ENCODE peak calls at places on chromosomes 2 and 18, in seven cellular contexts. V, B, S, R, P, L and E are unnamed samples.
A peak's percentile ranks its signal among the peaks of the same experiment; 100 is the strongest.

GRCh38 chr2:142199073-142199472 is 68.3 kb upstream of the LRP1B start:
- DNase-seq in V (no peak), B (no peak), S (no peak), R (no peak), P (no peak), L (no peak), E (no peak)

GRCh38 chr2:10525573-10526265 is 77.6 kb upstream of the ODC1 start:
- DNase-seq in V (peak; percentile 70), B (no peak), S (no peak), R (no peak), P (no peak), L (peak; percentile 15), E (no peak)

GRCh38 chr2:5974477-5974876 is 282.3 kb downstream of the SOX11 start:
- DNase-seq in V (no peak), B (no peak), S (no peak), R (no peak), P (no peak), L (no peak), E (no peak)

GRCh38 chr2:239499989-239500914 is 99.4 kb upstream of the HDAC4 start:
- DNase-seq in V (no peak), B (no peak), S (no peak), R (no peak), P (no peak), L (peak; percentile 49), E (no peak)

GRCh38 chr2:80322337-80322920 is 17.9 kb upstream of the LRRTM1 start:
- DNase-seq in V (no peak), B (no peak), S (no peak), R (no peak), P (no peak), L (no peak), E (no peak)

GRCh38 chr2:53021285-53021684 is 746.3 kb upstream of the CHAC2 start:
- DNase-seq in V (no peak), B (peak; percentile 11), S (no peak), R (no peak), P (no peak), L (no peak), E (no peak)

GRCh38 chr2:111662771-111663470 is 221.1 kb downstream of the ANAPC1 start:
- DNase-seq in V (no peak), B (no peak), S (no peak), R (no peak), P (no peak), L (no peak), E (peak; percentile 29)

GRCh38 chr18:32280911-32281310 is 91.1 kb downstream of the MEP1B start:
- DNase-seq in V (no peak), B (no peak), S (no peak), R (no peak), P (no peak), L (no peak), E (no peak)

GRCh38 chr2:178592655-178593054 is 112.4 kb downstream of the PLEKHA3 start:
- DNase-seq in V (no peak), B (no peak), S (no peak), R (no peak), P (no peak), L (no peak), E (no peak)

GRCh38 chr2:98461650-98462049 is 17.0 kb downstream of the INPP4A start:
- DNase-seq in V (peak; percentile 72), B (no peak), S (no peak), R (no peak), P (peak; percentile 57), L (no peak), E (no peak)

GRCh38 chr2:118903489-118904215 is 38.3 kb upstream of the MARCO start:
- DNase-seq in V (no peak), B (no peak), S (no peak), R (no peak), P (no peak), L (no peak), E (no peak)

GRCh38 chr18:79718878-79719477 is 39.4 kb downstream of the CTDP1 start:
- DNase-seq in V (no peak), B (no peak), S (no peak), R (no peak), P (no peak), L (no peak), E (no peak)

GRCh38 chr2:148643421-148643820 is 1.1 kb upstream of the EPC2 start:
- DNase-seq in V (no peak), B (no peak), S (no peak), R (no peak), P (no peak), L (no peak), E (no peak)
- H3K4me3 ChIP-seq in V (peak overlapping the region; percentile 98), B (no peak overlapping the region), S (peak overlapping the region; percentile 96), R (peak overlapping the region; percentile 83), P (peak overlapping the region; percentile 85), L (peak overlapping the region; percentile 77), E (peak overlapping the region; percentile 69)

GRCh38 chr18:34647251-34647650 is 62.8 kb upstream of the DTNA start:
- DNase-seq in V (no peak), B (no peak), S (no peak), R (no peak), P (no peak), L (no peak), E (no peak)
- TF ChIP-seq CTCF in V (no peak), B (no peak), S (no peak), R (no peak), P (no peak), L (no peak), E (no peak)

GRCh38 chr2:128624425-128624795 is 305.7 kb upstream of the HS6ST1 start:
- DNase-seq in V (peak; percentile 54), B (no peak), S (no peak), R (no peak), P (no peak), L (no peak), E (no peak)
- H3K4me3 ChIP-seq in V (no peak overlapping the region), B (no peak overlapping the region), S (no peak overlapping the region), R (no peak overlapping the region), P (no peak overlapping the region), L (no peak overlapping the region), E (no peak overlapping the region)

GRCh38 chr2:236167297-236168109 is 683 bp downstream of the GBX2 start:
- DNase-seq in V (peak; percentile 71), B (no peak), S (no peak), R (no peak), P (no peak), L (no peak), E (no peak)
- TF ChIP-seq CTCF in V (no peak), B (peak; percentile 12), S (no peak), R (peak; percentile 64), P (peak; percentile 53), L (no peak), E (no peak)

GRCh38 chr2:39664898-39665591 is 672 bp upstream of the TMEM178A start:
- DNase-seq in V (no peak), B (no peak), S (no peak), R (no peak), P (no peak), L (no peak), E (no peak)
- H3K4me3 ChIP-seq in V (no peak overlapping the region), B (no peak overlapping the region), S (peak overlapping the region; percentile 67), R (peak overlapping the region; percentile 62), P (peak overlapping the region; percentile 81), L (peak overlapping the region; percentile 45), E (no peak overlapping the region)

GRCh38 chr18:3440340-3440739 is 9.6 kb upstream of the TGIF1 start:
- DNase-seq in V (no peak), B (no peak), S (no peak), R (no peak), P (no peak), L (no peak), E (no peak)

GRCh38 chr18:3447035-3447894 is 2.7 kb upstream of the TGIF1 start:
- DNase-seq in V (peak; percentile 83), B (no peak), S (peak; percentile 66), R (peak; percentile 65), P (peak; percentile 27), L (peak; percentile 54), E (no peak)

GRCh38 chr18:3444954-3445353 is 5.0 kb upstream of the TGIF1 start:
- DNase-seq in V (no peak), B (no peak), S (no peak), R (no peak), P (no peak), L (no peak), E (no peak)

GRCh38 chr18:3442894-3443293 is 7.1 kb upstream of the TGIF1 start:
- DNase-seq in V (no peak), B (no peak), S (no peak), R (no peak), P (no peak), L (no peak), E (no peak)

DNA sequence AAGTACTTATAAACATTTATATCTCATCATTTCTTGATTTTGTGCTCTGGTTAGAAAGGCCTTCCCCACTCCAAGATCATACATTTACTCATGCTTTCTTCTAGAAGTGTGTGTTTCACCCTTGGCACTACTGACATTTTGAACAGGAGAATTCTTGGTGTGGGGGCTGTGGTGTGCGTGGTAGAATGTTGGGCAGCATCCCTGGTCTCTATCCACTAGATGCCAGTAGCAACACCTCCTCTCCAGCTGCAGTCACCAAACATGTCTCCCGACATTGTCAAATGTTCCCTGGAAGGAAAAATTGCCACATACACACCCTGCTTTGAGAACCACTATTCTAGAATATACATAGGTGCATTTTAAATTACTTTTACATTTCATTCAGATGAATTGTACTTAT is 8.7 kb upstream of the TGIF1 start:
- DNase-seq in V (no peak), B (no peak), S (peak; percentile 65), R (no peak), P (no peak), L (peak; percentile 31), E (no peak)
- TF ChIP-seq CTCF in V (peak; percentile 40), B (peak; percentile 49), S (peak; percentile 52), R (peak; percentile 61), P (peak; percentile 55), L (no peak), E (no peak)

GRCh38 chr2:233020454-233020853 is 7.4 kb upstream of the NGEF start:
- DNase-seq in V (peak; percentile 15), B (no peak), S (no peak), R (no peak), P (no peak), L (no peak), E (no peak)

GRCh38 chr2:233021771-233022170 is 8.7 kb upstream of the NGEF start:
- DNase-seq in V (peak; percentile 37), B (no peak), S (peak; percentile 19), R (no peak), P (no peak), L (no peak), E (no peak)

GRCh38 chr2:233023007-233023760 is 9.3 kb upstream of the NEU2 start:
- DNase-seq in V (peak; percentile 24), B (no peak), S (no peak), R (no peak), P (no peak), L (no peak), E (no peak)

GRCh38 chr2:233023761-233024410 is 8.6 kb upstream of the NEU2 start:
- DNase-seq in V (peak; percentile 54), B (no peak), S (no peak), R (no peak), P (no peak), L (no peak), E (no peak)

GRCh38 chr2:233022561-233022960 is 9.5 kb upstream of the NGEF start:
- DNase-seq in V (peak; percentile 29), B (no peak), S (no peak), R (no peak), P (no peak), L (no peak), E (no peak)
- H3K4me3 ChIP-seq in V (no peak overlapping the region), B (no peak overlapping the region), S (no peak overlapping the region), R (no peak overlapping the region), P (no peak overlapping the region), L (no peak overlapping the region), E (no peak overlapping the region)

GRCh38 chr2:160581448-160581847 is 87.8 kb upstream of the RBMS1 start:
- DNase-seq in V (no peak), B (no peak), S (no peak), R (no peak), P (no peak), L (no peak), E (no peak)
- TF ChIP-seq CTCF in V (no peak), B (no peak), S (no peak), R (no peak), P (no peak), L (no peak), E (no peak)